ENCODE peak calls at places on chromosome 9, in eight cellular contexts. X, P, W, M, N, D, T and G are unnamed samples.

GRCh38 chr9:96217756-96218693 is 84.0 kb downstream of the HSD17B3 start:
- DNase-seq in X (peak), P (peak), W (peak), M (peak), N (peak), D (peak), T (peak), G (peak)

GRCh38 chr9:98743329-98743728 is 34.6 kb upstream of the GABBR2 start:
- DNase-seq in X (no peak), P (no peak), W (no peak), M (no peak), N (no peak), D (no peak), T (no peak), G (no peak)

GRCh38 chr9:112719292-112719691 is 1.4 kb upstream of the INIP start:
- DNase-seq in X (no peak), P (no peak), W (no peak), M (no peak), N (no peak), D (no peak), T (no peak), G (peak)

GRCh38 chr9:78187763-78188495 is 47.9 kb upstream of the CEP78 start:
- DNase-seq in X (peak), P (no peak), W (no peak), M (no peak), N (peak), D (no peak), T (no peak), G (no peak)

GRCh38 chr9:133759146-133759900 is 21.2 kb upstream of the SARDH start:
- DNase-seq in X (no peak), P (no peak), W (no peak), M (no peak), N (no peak), D (no peak), T (peak), G (no peak)

GRCh38 chr9:108889649-108890067 is 27.6 kb downstream of the ACTL7A start:
- DNase-seq in X (no peak), P (no peak), W (no peak), M (no peak), N (no peak), D (no peak), T (no peak), G (peak)

GRCh38 chr9:131781069-131781468 is 41.2 kb upstream of the RAPGEF1 start:
- DNase-seq in X (no peak), P (no peak), W (no peak), M (no peak), N (no peak), D (no peak), T (no peak), G (peak)

GRCh38 chr9:72431036-72431435 is 66.0 kb upstream of the ZFAND5 start:
- DNase-seq in X (no peak), P (no peak), W (no peak), M (no peak), N (no peak), D (no peak), T (no peak), G (no peak)

GRCh38 chr9:99809586-99810357 is 11.9 kb upstream of the NR4A3 start:
- DNase-seq in X (no peak), P (no peak), W (no peak), M (no peak), N (no peak), D (no peak), T (no peak), G (peak)

GRCh38 chr9:115035872-115036612 is 81.9 kb downstream of the TNC start:
- DNase-seq in X (no peak), P (no peak), W (peak), M (peak), N (no peak), D (no peak), T (no peak), G (peak)

GRCh38 chr9:135130266-135130976 is 43.0 kb downstream of the OLFM1 start:
- DNase-seq in X (no peak), P (no peak), W (peak), M (no peak), N (no peak), D (no peak), T (no peak), G (no peak)

GRCh38 chr9:101791533-101791932 is 53.1 kb upstream of the GRIN3A start:
- DNase-seq in X (no peak), P (no peak), W (no peak), M (no peak), N (no peak), D (no peak), T (no peak), G (no peak)

GRCh38 chr9:132235894-132236661 is 74.2 kb downstream of the NTNG2 start:
- DNase-seq in X (peak), P (peak), W (peak), M (peak), N (peak), D (peak), T (peak), G (peak)

GRCh38 chr9:97502222-97502983 is 937 bp downstream of the TMOD1 start:
- DNase-seq in X (peak), P (no peak), W (no peak), M (no peak), N (peak), D (no peak), T (no peak), G (no peak)

GRCh38 chr9:136763649-136764035 is 676 bp downstream of the LCN15 start:
- DNase-seq in X (no peak), P (no peak), W (no peak), M (no peak), N (no peak), D (no peak), T (no peak), G (no peak)

GRCh38 chr9:135229701-135230385 is 142.4 kb downstream of the OLFM1 start:
- DNase-seq in X (peak), P (no peak), W (no peak), M (no peak), N (no peak), D (no peak), T (no peak), G (no peak)

GRCh38 chr9:84436386-84437114 is 96.0 kb upstream of the SLC28A3 start:
- DNase-seq in X (no peak), P (no peak), W (no peak), M (no peak), N (no peak), D (no peak), T (no peak), G (no peak)

GRCh38 chr9:5708414-5708813 is 79.5 kb downstream of the RIC1 start:
- DNase-seq in X (no peak), P (no peak), W (no peak), M (no peak), N (no peak), D (no peak), T (no peak), G (no peak)

GRCh38 chr9:116247284-116247683 is 93.7 kb downstream of the PAPPA start:
- DNase-seq in X (no peak), P (no peak), W (no peak), M (no peak), N (no peak), D (no peak), T (no peak), G (no peak)

GRCh38 chr9:78298046-78298511 is 1.2 kb downstream of the PSAT1 start:
- DNase-seq in X (no peak), P (no peak), W (no peak), M (no peak), N (no peak), D (no peak), T (peak), G (no peak)

GRCh38 chr9:83572524-83572923 is 34.3 kb upstream of the FRMD3 start:
- DNase-seq in X (no peak), P (no peak), W (no peak), M (no peak), N (no peak), D (no peak), T (no peak), G (no peak)

GRCh38 chr9:108933641-108934322 is at the start of gene ELP1:
- DNase-seq in X (peak), P (peak), W (peak), M (peak), N (peak), D (peak), T (peak), G (peak)

GRCh38 chr9:137791947-137792346 is 85.6 kb upstream of the CACNA1B start:
- DNase-seq in X (no peak), P (no peak), W (no peak), M (no peak), N (no peak), D (no peak), T (no peak), G (no peak)

GRCh38 chr9:137666950-137667670 is 48.3 kb downstream of the EHMT1 start:
- DNase-seq in X (no peak), P (no peak), W (no peak), M (no peak), N (no peak), D (no peak), T (no peak), G (no peak)

GRCh38 chr9:136851941-136852663 is at the start of gene MAMDC4:
- DNase-seq in X (no peak), P (no peak), W (no peak), M (no peak), N (no peak), D (no peak), T (no peak), G (no peak)

GRCh38 chr9:7243838-7244237 is 486.1 kb downstream of the KDM4C start:
- DNase-seq in X (no peak), P (no peak), W (no peak), M (no peak), N (no peak), D (no peak), T (no peak), G (no peak)

GRCh38 chr9:5908918-5909317 is 18.2 kb downstream of the MLANA start:
- DNase-seq in X (no peak), P (no peak), W (no peak), M (no peak), N (no peak), D (no peak), T (no peak), G (no peak)

GRCh38 chr9:131500939-131501541 is 1.7 kb upstream of the POMT1 start:
- DNase-seq in X (no peak), P (no peak), W (peak), M (peak), N (no peak), D (peak), T (no peak), G (peak)

GRCh38 chr9:98276907-98277469 is 21.5 kb upstream of the TBC1D2 start:
- DNase-seq in X (no peak), P (no peak), W (no peak), M (no peak), N (no peak), D (no peak), T (no peak), G (no peak)

GRCh38 chr9:26637101-26637500 is 255.5 kb downstream of the CAAP1 start:
- DNase-seq in X (no peak), P (no peak), W (no peak), M (no peak), N (no peak), D (no peak), T (no peak), G (no peak)

GRCh38 chr9:135925496-135926133 is 18.3 kb upstream of the CAMSAP1 start:
- DNase-seq in X (peak), P (peak), W (peak), M (peak), N (no peak), D (peak), T (no peak), G (no peak)

GRCh38 chr9:18911714-18912342 is 121.2 kb downstream of the SAXO1 start:
- DNase-seq in X (no peak), P (no peak), W (no peak), M (no peak), N (no peak), D (no peak), T (no peak), G (no peak)

GRCh38 chr9:34541540-34541939 is 18.8 kb upstream of the ENHO start:
- DNase-seq in X (no peak), P (no peak), W (no peak), M (no peak), N (no peak), D (no peak), T (no peak), G (no peak)

GRCh38 chr9:36306481-36307306 is 48.4 kb upstream of the GNE start:
- DNase-seq in X (no peak), P (no peak), W (no peak), M (no peak), N (no peak), D (no peak), T (no peak), G (no peak)

GRCh38 chr9:111622626-111623025 is 8.5 kb upstream of the DNAJC25 start:
- DNase-seq in X (peak), P (no peak), W (no peak), M (no peak), N (peak), D (no peak), T (no peak), G (peak)

GRCh38 chr9:125261501-125262216 is at the start of gene GAPVD1:
- DNase-seq in X (peak), P (peak), W (peak), M (peak), N (peak), D (peak), T (peak), G (peak)